ENCODE peak calls at places on chromosomes 4 and X, in five cellular contexts. O is esophagus muscularis mucosa, P is SK-N-SH, A is HL-60, V is GM23248. C is an unnamed sample.

GRCh38 chrX:34379891-34380290 is 247.8 kb upstream of the FAM47A start:
- DNase-seq in O (no peak), A (no peak), V (no peak), P (no peak), C (no peak)

GRCh38 chr4:120056249-120056648 is 10.4 kb downstream of the MAD2L1 start:
- DNase-seq in A (no peak), O (no peak), V (peak), P (no peak), C (no peak)

GRCh38 chr4:138938371-138938699 is 77.2 kb upstream of the NOCT start:
- DNase-seq in P (peak), A (peak), V (peak), O (no peak), C (peak)

GRCh38 chr4:110165382-110166285 is 32.8 kb downstream of the ELOVL6 start:
- DNase-seq in O (no peak), P (peak), V (peak), A (no peak), C (no peak)

GRCh38 chr4:73019462-73020047 is 50.0 kb downstream of the COX18 start:
- DNase-seq in P (peak), V (peak), A (peak), O (no peak), C (peak)

GRCh38 chr4:153788419-153789276 is at the start of gene SFRP2:
- DNase-seq in A (no peak), P (peak), O (no peak), V (peak), C (no peak)

GRCh38 chr4:5887361-5888221 is 5.3 kb downstream of the CRMP1 start:
- DNase-seq in V (no peak), P (peak), O (no peak), A (no peak), C (peak)

GRCh38 chrX:40268126-40268525 is 170.4 kb upstream of the BCOR start:
- DNase-seq in P (no peak), A (no peak), O (no peak), V (peak), C (no peak)

GRCh38 chrX:153694687-153695270 is 7.1 kb downstream of the SLC6A8 start:
- DNase-seq in A (no peak), V (no peak), O (no peak), P (no peak), C (no peak)

GRCh38 chr4:109414938-109415337 is 18.7 kb upstream of the SEC24B start:
- DNase-seq in A (no peak), V (peak), P (no peak), O (no peak), C (no peak)

GRCh38 chr4:24471623-24472510 is 112.5 kb downstream of the DHX15 start:
- DNase-seq in A (no peak), P (peak), O (no peak), V (peak), C (no peak)

GRCh38 chr4:144611850-144612249 is 34.1 kb upstream of the HHIP start:
- DNase-seq in P (peak), V (peak), O (no peak), A (no peak), C (peak)

GRCh38 chr4:90727938-90728337 is 600.7 kb downstream of the CCSER1 start:
- DNase-seq in O (no peak), V (no peak), A (no peak), P (no peak), C (no peak)

GRCh38 chr4:127685292-127685691 is 44.9 kb upstream of the SLC25A31 start:
- DNase-seq in P (no peak), O (no peak), V (peak), A (no peak), C (no peak)

GRCh38 chr4:30866907-30867306 is 146.7 kb downstream of the PCDH7 start:
- DNase-seq in A (no peak), O (no peak), P (no peak), V (no peak), C (no peak)

GRCh38 chr4:56316011-56316650 is 71.2 kb downstream of the AASDH start:
- DNase-seq in A (no peak), P (no peak), V (no peak), O (peak), C (no peak)

GRCh38 chrX:42496239-42496638 is 281.7 kb downstream of the PPP1R2C start:
- DNase-seq in A (no peak), O (no peak), V (no peak), P (no peak), C (no peak)

GRCh38 chr4:46277165-46277951 is 112.6 kb downstream of the GABRA2 start:
- DNase-seq in O (no peak), A (no peak), P (no peak), V (no peak), C (no peak)

GRCh38 chr4:1194028-1194900 is 21.9 kb upstream of the SPON2 start:
- DNase-seq in V (no peak), O (no peak), P (peak), A (no peak), C (peak)
- H3K4me3 ChIP-seq in V (no peak), O (peak), P (peak), A (no peak), C (peak)

GRCh38 chr4:85779165-85779564 is 304.2 kb downstream of the ARHGAP24 start:
- DNase-seq in P (no peak), A (no peak), O (no peak), V (peak), C (peak)
- H3K4me3 ChIP-seq in P (peak), A (no peak), O (peak), V (peak), C (peak)

GRCh38 chrX:114599305-114599704 is 15.4 kb downstream of the HTR2C start:
- DNase-seq in O (no peak), A (no peak), V (no peak), P (no peak), C (no peak)
- H3K4me3 ChIP-seq in O (no peak), A (no peak), V (no peak), P (no peak), C (no peak)

GRCh38 chr4:186030795-186031194 is 38.2 kb upstream of the TLR3 start:
- DNase-seq in A (no peak), O (no peak), V (no peak), P (no peak), C (no peak)
- H3K4me3 ChIP-seq in A (no peak), O (peak), V (no peak), P (no peak), C (no peak)

GRCh38 chr4:1658146-1658545 is 26.0 kb downstream of the FAM53A start:
- DNase-seq in P (no peak), A (no peak), V (no peak), O (no peak), C (no peak)

GRCh38 chr4:1658581-1658980 is 25.5 kb downstream of the FAM53A start:
- DNase-seq in P (no peak), A (no peak), O (no peak), V (no peak), C (no peak)

GRCh38 chr4:1660948-1661677 is 23.0 kb downstream of the FAM53A start:
- DNase-seq in V (no peak), O (no peak), A (no peak), P (peak), C (no peak)

GRCh38 chr4:1656986-1657385 is 27.1 kb downstream of the FAM53A start:
- DNase-seq in A (no peak), O (no peak), P (no peak), V (no peak), C (no peak)

GRCh38 chr4:1659104-1659725 is 24.9 kb downstream of the FAM53A start:
- DNase-seq in V (no peak), P (no peak), A (no peak), O (no peak), C (no peak)
- H3K4me3 ChIP-seq in V (no peak), P (no peak), A (no peak), O (no peak), C (no peak)

DNA sequence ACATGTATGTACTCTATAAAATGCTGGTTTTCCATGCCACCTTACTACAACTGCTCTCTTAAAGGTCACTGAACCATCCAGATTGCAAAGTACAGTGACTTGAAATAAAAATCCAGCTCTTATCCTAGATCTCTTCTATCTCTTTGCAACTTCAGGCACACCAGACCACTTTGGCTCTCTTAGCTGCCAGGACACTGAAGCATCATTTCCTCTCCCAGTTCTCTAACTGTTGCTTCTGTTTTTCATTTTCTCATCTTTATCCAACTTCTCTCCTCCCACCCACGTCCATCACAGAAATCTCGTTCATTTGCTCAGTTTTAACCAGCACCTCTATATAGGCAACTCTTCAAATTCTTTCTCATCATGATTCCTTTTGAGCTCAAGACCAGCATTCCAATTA is 74.3 kb downstream of the METTL14 start:
- DNase-seq in O (no peak), V (no peak), P (no peak), A (no peak), C (no peak)
- H3K4me3 ChIP-seq in O (no peak), V (no peak), P (no peak), A (no peak), C (no peak)

DNA sequence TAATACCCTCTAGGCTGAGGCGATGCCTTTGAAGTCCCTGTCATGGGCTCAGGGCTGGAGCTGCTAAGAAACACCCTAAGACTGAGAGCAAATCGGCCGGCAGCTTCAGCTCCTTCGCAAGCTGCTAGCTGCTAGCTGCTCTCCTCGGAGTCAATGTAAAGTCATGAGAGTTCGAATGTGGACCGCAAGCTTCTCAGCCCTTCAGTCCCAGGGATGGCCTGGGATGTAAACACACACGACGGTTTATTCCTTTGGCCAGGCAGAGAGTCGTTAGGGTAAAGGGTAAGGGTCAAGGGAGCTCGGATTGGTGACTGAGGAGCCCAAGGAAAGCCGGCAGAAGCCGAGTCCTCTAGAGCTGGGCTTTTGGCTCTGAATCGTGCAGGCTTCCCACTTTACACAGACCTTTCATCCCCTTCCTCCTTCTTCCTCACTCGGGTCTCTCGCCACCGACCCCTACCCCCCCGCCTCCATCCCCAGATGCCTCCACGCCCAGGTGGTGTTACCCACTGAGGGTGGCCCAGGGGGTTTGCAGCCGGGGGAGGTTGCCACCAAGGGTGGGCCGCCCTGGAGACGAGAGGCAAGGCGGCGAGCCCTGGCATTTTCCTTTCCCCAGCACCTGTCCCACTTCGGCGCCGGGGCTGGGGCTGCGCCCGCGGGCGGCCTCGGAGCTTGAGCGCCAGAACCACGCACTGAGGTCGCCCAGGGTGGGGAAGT is 3.1 kb upstream of the BCORL1 start:
- DNase-seq in A (no peak), V (peak), O (no peak), P (no peak), C (no peak)
- H3K4me3 ChIP-seq in A (no peak), V (no peak), O (no peak), P (no peak), C (no peak)

DNA sequence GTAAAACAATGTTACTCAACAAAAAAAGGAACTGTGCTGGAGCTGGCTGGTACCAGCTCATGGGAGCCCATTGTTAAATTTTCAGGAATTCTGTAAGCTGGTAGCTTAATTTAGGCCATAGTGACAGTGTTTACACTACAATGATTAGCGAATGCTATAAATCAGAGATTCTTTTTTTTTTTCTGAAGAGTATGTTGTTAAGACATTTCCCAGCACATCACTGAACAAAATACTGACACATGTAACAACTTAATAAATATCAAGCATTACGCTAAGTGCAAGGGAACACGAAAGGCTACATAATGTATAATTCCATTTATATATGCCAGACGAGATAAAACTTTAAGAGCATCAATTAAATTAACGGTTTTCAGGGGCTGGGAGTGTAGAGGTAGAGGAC is 4.4 kb downstream of the WDFY3 start:
- DNase-seq in V (no peak), O (no peak), P (no peak), A (no peak), C (no peak)
- H3K4me3 ChIP-seq in V (no peak), O (no peak), P (no peak), A (no peak), C (no peak)

GRCh38 chr4:106541253-106541652 is 172.7 kb upstream of the GIMD1 start:
- DNase-seq in P (no peak), A (no peak), V (peak), O (no peak), C (no peak)
- H3K4me3 ChIP-seq in P (no peak), A (no peak), V (peak), O (no peak), C (no peak)

GRCh38 chr4:150817017-150817416 is 198.1 kb downstream of the LRBA start:
- DNase-seq in V (no peak), P (no peak), A (no peak), O (no peak), C (no peak)
- H3K4me3 ChIP-seq in V (no peak), P (no peak), A (no peak), O (no peak), C (no peak)

C was measured in SJCRH30.